ENCODE peak calls at places on chromosomes 12 and 14, in five cellular contexts. P, B, V, F and E are unnamed samples.

GRCh38 chr14:89365071-89365801 is 51.8 kb downstream of the FOXN3 start:
- DNase-seq in P (no peak), B (peak), V (no peak), F (peak), E (peak)

GRCh38 chr14:83559721-83560120 is 1970.2 kb upstream of the FLRT2 start:
- DNase-seq in P (peak), B (no peak), V (no peak), F (peak), E (no peak)

GRCh38 chr12:4117386-4118016 is 156.1 kb upstream of the CCND2 start:
- DNase-seq in P (no peak), B (no peak), V (no peak), F (no peak), E (no peak)

GRCh38 chr12:98737327-98737722 is 92.2 kb downstream of the APAF1 start:
- DNase-seq in P (no peak), B (no peak), V (no peak), F (no peak), E (no peak)

GRCh38 chr12:89453121-89453520 is 71.5 kb downstream of the GALNT4 start:
- DNase-seq in P (no peak), B (no peak), V (no peak), F (no peak), E (no peak)

GRCh38 chr12:31773867-31774266 is 45.0 kb upstream of the AMN1 start:
- DNase-seq in P (no peak), B (no peak), V (no peak), F (peak), E (no peak)

GRCh38 chr14:24098927-24099813 is 5.1 kb downstream of the PCK2 start:
- DNase-seq in P (no peak), B (no peak), V (peak), F (no peak), E (no peak)

GRCh38 chr12:95884998-95885397 is 26.2 kb downstream of the SNRPF start:
- DNase-seq in P (no peak), B (no peak), V (no peak), F (no peak), E (no peak)

GRCh38 chr12:29581641-29582040 is 84.2 kb upstream of the OVCH1 start:
- DNase-seq in P (peak), B (no peak), V (no peak), F (peak), E (no peak)

GRCh38 chr12:127943481-127944210 is 323.3 kb upstream of the TMEM132C start:
- DNase-seq in P (peak), B (no peak), V (no peak), F (peak), E (no peak)

GRCh38 chr14:74407021-74407800 is 18.8 kb downstream of the SYNDIG1L start:
- DNase-seq in P (no peak), B (no peak), V (no peak), F (no peak), E (no peak)

GRCh38 chr12:29516431-29516875 is 19.0 kb upstream of the OVCH1 start:
- DNase-seq in P (peak), B (no peak), V (no peak), F (peak), E (no peak)

GRCh38 chr12:21308785-21309184 is 25.9 kb downstream of the SLCO1A2 start:
- DNase-seq in P (no peak), B (no peak), V (no peak), F (no peak), E (no peak)

GRCh38 chr14:49622022-49622607 is 1.5 kb downstream of the MGAT2 start:
- DNase-seq in P (no peak), B (no peak), V (no peak), F (no peak), E (no peak)

GRCh38 chr12:116773276-116773731 is 35.2 kb downstream of the RNFT2 start:
- DNase-seq in P (peak), B (no peak), V (no peak), F (no peak), E (no peak)

GRCh38 chr12:124543052-124543590 is 24.3 kb downstream of the NCOR2 start:
- DNase-seq in P (peak), B (no peak), V (no peak), F (no peak), E (peak)

GRCh38 chr12:41663487-41664258 is 475.6 kb downstream of the PDZRN4 start:
- DNase-seq in P (no peak), B (no peak), V (no peak), F (peak), E (no peak)
- TF ChIP-seq CTCF in P (no peak), B (no peak), V (peak), F (peak), E (no peak)

DNA sequence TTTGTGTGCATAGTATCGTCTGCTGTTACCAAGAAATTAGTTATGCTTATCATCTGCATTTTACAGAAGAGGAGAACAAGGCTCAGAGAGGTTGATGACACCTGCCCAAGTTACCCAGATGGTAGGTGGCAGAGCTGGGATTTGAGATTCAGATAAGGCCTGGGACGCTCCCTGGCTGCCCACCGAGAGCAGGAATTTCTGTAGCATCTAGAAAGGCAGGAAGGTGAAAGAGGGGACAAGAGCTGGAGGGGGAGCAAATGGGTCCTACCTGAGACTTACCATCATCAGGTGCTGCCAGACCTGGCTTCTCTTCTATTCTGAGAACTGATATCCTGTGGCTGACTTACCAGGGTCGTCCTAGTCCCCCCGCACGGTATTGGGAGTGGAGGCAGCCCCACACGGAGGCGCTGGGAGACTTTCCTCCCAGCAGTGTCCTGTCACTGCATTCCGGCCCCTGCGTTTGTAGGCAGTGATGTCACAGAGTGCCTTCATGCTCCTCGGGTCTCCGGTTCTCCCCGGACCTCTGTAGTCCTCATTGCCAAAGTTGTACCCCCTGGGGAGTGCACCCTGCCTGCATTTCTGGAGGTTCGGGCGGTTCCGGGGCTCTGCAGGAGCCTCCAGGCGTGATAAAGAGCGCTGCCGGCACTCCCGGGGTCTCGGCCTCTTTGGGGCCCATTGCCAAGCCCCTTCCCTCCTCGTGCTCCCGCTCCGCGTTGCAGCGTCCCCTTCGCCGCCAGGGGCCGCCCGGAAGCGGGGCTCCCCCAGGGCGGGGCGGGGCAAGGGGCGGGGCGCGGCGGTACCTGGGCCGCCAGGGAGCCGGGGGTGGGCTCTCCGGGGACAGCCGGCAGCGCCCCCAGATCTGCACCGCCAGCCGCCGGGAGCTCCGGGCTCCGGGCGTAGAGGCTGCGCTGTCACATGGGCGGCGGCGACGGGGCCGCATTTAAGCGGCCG is at the start of gene CABP1:
- DNase-seq in P (no peak), B (peak), V (no peak), F (no peak), E (peak)
- TF ChIP-seq CTCF in P (peak), B (peak), V (peak), F (no peak), E (peak)

GRCh38 chr12:113772505-113773030 is 193.6 kb downstream of the RBM19 start:
- DNase-seq in P (no peak), B (no peak), V (peak), F (no peak), E (no peak)
- TF ChIP-seq CTCF in P (no peak), B (no peak), V (no peak), F (no peak), E (no peak)

DNA sequence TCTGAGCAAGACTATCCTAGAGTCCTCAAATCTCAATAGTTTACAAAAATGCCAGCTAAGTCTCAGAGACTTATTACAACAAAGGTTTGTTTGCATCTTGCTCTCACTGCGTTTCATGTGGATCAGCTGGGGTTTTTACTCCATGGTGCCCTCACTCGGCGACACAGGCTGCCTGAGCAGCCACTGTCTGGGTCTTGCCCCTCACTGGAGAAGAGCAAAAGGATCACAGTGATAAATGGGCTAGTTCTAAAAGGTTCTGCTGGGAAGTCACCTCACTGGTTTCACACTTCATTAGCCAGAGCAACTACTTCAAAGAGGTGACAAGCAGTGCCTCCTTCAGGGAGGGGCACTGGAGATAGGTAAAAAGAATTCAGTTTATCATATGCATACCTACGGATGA is 392.0 kb downstream of the RPL10L start:
- DNase-seq in P (no peak), B (no peak), V (no peak), F (no peak), E (no peak)
- TF ChIP-seq CTCF in P (no peak), B (no peak), V (no peak), F (no peak), E (no peak)

GRCh38 chr12:49346659-49347306 is at the start of gene DNAJC22:
- DNase-seq in P (no peak), B (peak), V (peak), F (peak), E (peak)
- TF ChIP-seq CTCF in P (peak), B (no peak), V (no peak), F (no peak), E (no peak)

GRCh38 chr12:43914923-43915468 is 79.1 kb downstream of the TMEM117 start:
- DNase-seq in P (no peak), B (peak), V (no peak), F (peak), E (no peak)
- TF ChIP-seq CTCF in P (peak), B (peak), V (no peak), F (no peak), E (no peak)

GRCh38 chr12:27221625-27222387 is 22.3 kb upstream of the STK38L start:
- DNase-seq in P (no peak), B (peak), V (no peak), F (no peak), E (no peak)
- TF ChIP-seq CTCF in P (no peak), B (peak), V (no peak), F (no peak), E (no peak)

DNA sequence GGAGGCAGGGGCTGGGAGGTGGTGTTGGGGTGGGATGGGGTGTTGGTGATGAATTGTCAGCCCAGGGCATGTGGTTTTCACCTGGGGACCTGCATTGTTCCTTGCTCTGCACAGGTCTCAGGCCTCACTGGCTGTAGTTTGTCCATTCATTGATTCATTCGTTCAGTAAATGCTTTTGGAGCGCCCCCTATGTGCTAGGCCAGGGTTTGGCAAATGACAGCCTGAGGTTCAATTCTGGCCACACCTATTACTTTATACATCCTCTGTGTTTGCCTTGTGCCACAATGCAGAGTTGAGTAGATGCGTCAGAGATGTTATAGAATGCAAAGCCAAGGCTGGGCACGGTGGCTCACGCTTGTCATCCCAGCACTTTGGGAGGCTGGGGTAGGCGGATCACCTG is 4.7 kb downstream of the ADCK1 start:
- DNase-seq in P (no peak), B (peak), V (no peak), F (no peak), E (peak)
- TF ChIP-seq CTCF in P (peak), B (peak), V (peak), F (peak), E (peak)

GRCh38 chr12:106138279-106138645 is 492 bp downstream of the NUAK1 start:
- DNase-seq in P (no peak), B (no peak), V (no peak), F (no peak), E (peak)

GRCh38 chr12:106141003-106141402 is 2.2 kb upstream of the NUAK1 start:
- DNase-seq in P (no peak), B (no peak), V (no peak), F (no peak), E (no peak)

GRCh38 chr12:106138646-106139421 is at the start of gene NUAK1:
- DNase-seq in P (peak), B (peak), V (peak), F (peak), E (peak)

GRCh38 chr12:106140223-106140986 is 1.7 kb upstream of the NUAK1 start:
- DNase-seq in P (no peak), B (no peak), V (no peak), F (no peak), E (no peak)

GRCh38 chr12:106139422-106140141 is 828 bp upstream of the NUAK1 start:
- DNase-seq in P (peak), B (no peak), V (peak), F (peak), E (peak)
- TF ChIP-seq CTCF in P (no peak), B (no peak), V (no peak), F (no peak), E (no peak)

DNA sequence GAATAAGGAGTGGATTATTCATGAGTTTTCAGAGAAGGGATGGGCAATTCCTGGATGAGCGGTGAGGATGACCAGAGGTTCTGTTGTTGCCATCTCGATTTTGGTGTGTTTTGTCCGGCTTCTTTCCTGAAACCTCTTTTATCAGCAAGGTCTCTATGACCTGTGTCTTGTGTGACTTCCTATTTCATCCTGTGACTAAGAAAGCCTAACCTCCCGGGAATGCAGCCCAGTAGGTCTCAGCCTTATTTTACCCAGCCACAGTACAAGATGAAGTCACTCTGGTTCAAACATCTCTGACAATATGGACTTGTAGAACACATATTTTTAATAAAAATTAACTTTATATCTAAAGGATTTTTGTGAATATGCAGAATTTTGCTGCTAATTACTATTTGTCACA is 716.4 kb downstream of the FSCB start:
- DNase-seq in P (no peak), B (no peak), V (no peak), F (no peak), E (no peak)
- TF ChIP-seq CTCF in P (no peak), B (no peak), V (no peak), F (no peak), E (no peak)